ENCODE peak calls at places on chromosomes 12 and 14, in six cellular contexts. One of them, this sample, is unnamed.

GRCh38 chr12:55830601-55831406 is 1.4 kb upstream of the DNAJC14 start:
- DNase-seq in HepG2: peak; percentile 45
- DNase-seq in endothelial cell of umbilical vein: peak; percentile 76
- DNase-seq in K562: peak; percentile 81
- DNase-seq in A549: peak; percentile 40
- DNase-seq in GM12878: no peak
- DNase-seq in this sample: peak; percentile 68

GRCh38 chr12:128259556-128260070 is 7.4 kb upstream of the TMEM132C start:
- DNase-seq in K562: peak; percentile 50
- DNase-seq in HepG2: peak; percentile 24
- DNase-seq in GM12878: no peak
- DNase-seq in A549: no peak
- DNase-seq in endothelial cell of umbilical vein: peak; percentile 2
- DNase-seq in this sample: peak; percentile 53

GRCh38 chr12:131775904-131776889 is 52.0 kb upstream of the MMP17 start:
- DNase-seq in K562: no peak
- DNase-seq in endothelial cell of umbilical vein: no peak
- DNase-seq in A549: no peak
- DNase-seq in GM12878: peak; percentile 58
- DNase-seq in HepG2: no peak
- DNase-seq in this sample: no peak

GRCh38 chr14:61296707-61297502 is 15.8 kb upstream of the TMEM30B start:
- DNase-seq in A549: peak; percentile 35
- DNase-seq in endothelial cell of umbilical vein: peak; percentile 77
- DNase-seq in GM12878: peak; percentile 23
- DNase-seq in HepG2: peak; percentile 20
- DNase-seq in K562: no peak
- DNase-seq in this sample: peak; percentile 32

GRCh38 chr14:63295231-63295685 is 23.5 kb downstream of the GPHB5 start:
- DNase-seq in HepG2: no peak
- DNase-seq in A549: no peak
- DNase-seq in GM12878: no peak
- DNase-seq in endothelial cell of umbilical vein: peak; percentile 51
- DNase-seq in K562: no peak
- DNase-seq in this sample: no peak

GRCh38 chr12:54472494-54473262 is 724 bp downstream of the GTSF1 start:
- DNase-seq in endothelial cell of umbilical vein: no peak
- DNase-seq in A549: no peak
- DNase-seq in K562: peak; percentile 39
- DNase-seq in HepG2: no peak
- DNase-seq in GM12878: no peak
- DNase-seq in this sample: peak; percentile 67

GRCh38 chr12:111321317-111321716 is 47.6 kb downstream of the PHETA1 start:
- DNase-seq in A549: no peak
- DNase-seq in K562: no peak
- DNase-seq in endothelial cell of umbilical vein: no peak
- DNase-seq in GM12878: no peak
- DNase-seq in HepG2: no peak
- DNase-seq in this sample: no peak

GRCh38 chr14:49972199-49972671 is 79.4 kb downstream of the ARF6 start:
- DNase-seq in A549: no peak
- DNase-seq in GM12878: no peak
- DNase-seq in endothelial cell of umbilical vein: peak; percentile 90
- DNase-seq in HepG2: no peak
- DNase-seq in K562: no peak
- DNase-seq in this sample: peak; percentile 10

GRCh38 chr14:104425763-104426691 is 153.5 kb upstream of the C14orf180 start:
- DNase-seq in HepG2: no peak
- DNase-seq in GM12878: no peak
- DNase-seq in K562: no peak
- DNase-seq in endothelial cell of umbilical vein: no peak
- DNase-seq in A549: no peak
- DNase-seq in this sample: no peak

GRCh38 chr12:126493366-126494108 is 1428.3 kb downstream of the AACS start:
- DNase-seq in K562: no peak
- DNase-seq in endothelial cell of umbilical vein: no peak
- DNase-seq in A549: no peak
- DNase-seq in HepG2: no peak
- DNase-seq in GM12878: no peak
- DNase-seq in this sample: no peak

GRCh38 chr14:37969511-37969979 is 238.2 kb upstream of the SSTR1 start:
- DNase-seq in endothelial cell of umbilical vein: no peak
- DNase-seq in GM12878: no peak
- DNase-seq in HepG2: no peak
- DNase-seq in K562: no peak
- DNase-seq in A549: no peak
- DNase-seq in this sample: no peak

GRCh38 chr12:117897379-117898161 is 71.2 kb downstream of the KSR2 start:
- DNase-seq in endothelial cell of umbilical vein: no peak
- DNase-seq in GM12878: peak; percentile 57
- DNase-seq in A549: no peak
- DNase-seq in K562: no peak
- DNase-seq in HepG2: no peak
- DNase-seq in this sample: no peak

GRCh38 chr12:28777603-28778365 is 371.3 kb upstream of the FAR2 start:
- DNase-seq in endothelial cell of umbilical vein: no peak
- DNase-seq in A549: no peak
- DNase-seq in GM12878: no peak
- DNase-seq in K562: no peak
- DNase-seq in HepG2: no peak
- DNase-seq in this sample: no peak

GRCh38 chr14:68968051-68968450 is 11.1 kb downstream of the ACTN1 start:
- DNase-seq in A549: no peak
- DNase-seq in endothelial cell of umbilical vein: no peak
- DNase-seq in HepG2: no peak
- DNase-seq in K562: no peak
- DNase-seq in GM12878: no peak
- DNase-seq in this sample: no peak

GRCh38 chr14:64707661-64708060 is 3.4 kb downstream of the PLEKHG3 start:
- DNase-seq in A549: peak; percentile 75
- DNase-seq in GM12878: no peak
- DNase-seq in K562: no peak
- DNase-seq in endothelial cell of umbilical vein: no peak
- DNase-seq in HepG2: peak; percentile 81
- DNase-seq in this sample: peak; percentile 61

GRCh38 chr14:75144944-75145343 is 18.1 kb upstream of the NEK9 start:
- DNase-seq in A549: no peak
- DNase-seq in K562: no peak
- DNase-seq in GM12878: no peak
- DNase-seq in endothelial cell of umbilical vein: no peak
- DNase-seq in HepG2: no peak
- DNase-seq in this sample: peak; percentile 68

GRCh38 chr12:40903040-40903439 is 210.8 kb downstream of the CNTN1 start:
- DNase-seq in K562: no peak
- DNase-seq in HepG2: no peak
- DNase-seq in A549: no peak
- DNase-seq in GM12878: no peak
- DNase-seq in endothelial cell of umbilical vein: peak; percentile 30
- DNase-seq in this sample: no peak

GRCh38 chr12:28027328-28027727 is 54.8 kb upstream of the PTHLH start:
- DNase-seq in endothelial cell of umbilical vein: no peak
- DNase-seq in HepG2: no peak
- DNase-seq in A549: no peak
- DNase-seq in GM12878: no peak
- DNase-seq in K562: no peak
- DNase-seq in this sample: no peak

GRCh38 chr12:8012910-8013309 is 19.6 kb upstream of the FOXJ2 start:
- DNase-seq in A549: no peak
- DNase-seq in endothelial cell of umbilical vein: no peak
- DNase-seq in K562: no peak
- DNase-seq in GM12878: no peak
- DNase-seq in HepG2: no peak
- DNase-seq in this sample: no peak

GRCh38 chr14:49456589-49456988 is 129.6 kb downstream of the RPS29 start:
- DNase-seq in A549: no peak
- DNase-seq in K562: no peak
- DNase-seq in endothelial cell of umbilical vein: no peak
- DNase-seq in HepG2: no peak
- DNase-seq in GM12878: no peak
- DNase-seq in this sample: no peak

GRCh38 chr12:44053550-44054243 is 217.8 kb downstream of the TMEM117 start:
- DNase-seq in endothelial cell of umbilical vein: peak; percentile 8
- DNase-seq in A549: no peak
- DNase-seq in K562: no peak
- DNase-seq in HepG2: no peak
- DNase-seq in GM12878: no peak
- DNase-seq in this sample: no peak

GRCh38 chr12:22169281-22169824 is 123.3 kb downstream of the CMAS start:
- DNase-seq in HepG2: no peak
- DNase-seq in K562: no peak
- DNase-seq in GM12878: no peak
- DNase-seq in A549: no peak
- DNase-seq in endothelial cell of umbilical vein: no peak
- DNase-seq in this sample: no peak

GRCh38 chr12:39240573-39240972 is 202.3 kb downstream of the KIF21A start:
- DNase-seq in A549: no peak
- DNase-seq in HepG2: no peak
- DNase-seq in K562: no peak
- DNase-seq in GM12878: no peak
- DNase-seq in endothelial cell of umbilical vein: no peak
- DNase-seq in this sample: no peak

GRCh38 chr12:39239484-39240143 is 203.3 kb downstream of the KIF21A start:
- DNase-seq in HepG2: no peak
- DNase-seq in A549: no peak
- DNase-seq in endothelial cell of umbilical vein: no peak
- DNase-seq in K562: no peak
- DNase-seq in GM12878: no peak
- DNase-seq in this sample: no peak

GRCh38 chr12:39235990-39236767 is 206.7 kb downstream of the KIF21A start:
- DNase-seq in GM12878: no peak
- DNase-seq in A549: no peak
- DNase-seq in K562: no peak
- DNase-seq in HepG2: no peak
- DNase-seq in endothelial cell of umbilical vein: peak; percentile 10
- DNase-seq in this sample: peak; percentile 7

GRCh38 chr12:39240144-39240486 is 202.8 kb downstream of the KIF21A start:
- DNase-seq in GM12878: no peak
- DNase-seq in HepG2: no peak
- DNase-seq in K562: no peak
- DNase-seq in endothelial cell of umbilical vein: no peak
- DNase-seq in A549: no peak
- DNase-seq in this sample: no peak

DNA sequence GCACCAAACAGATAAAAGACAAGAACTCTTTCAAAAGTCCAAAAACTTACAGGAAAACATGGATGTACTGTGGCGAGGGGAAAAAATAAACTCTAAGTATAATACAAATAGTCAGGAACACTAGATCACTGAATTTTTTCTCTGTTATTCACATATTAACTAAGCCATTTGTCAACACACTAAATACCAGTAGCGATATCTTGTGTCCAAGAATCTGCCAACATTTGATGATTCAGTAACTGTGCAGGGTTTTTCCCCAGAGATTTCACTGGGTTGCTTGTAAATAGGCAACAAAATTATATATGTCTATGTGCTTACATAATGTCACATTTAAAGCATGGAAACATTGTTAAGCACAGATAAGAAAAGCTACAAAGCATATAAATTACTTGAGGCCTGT is 205.9 kb downstream of the KIF21A start:
- DNase-seq in GM12878: no peak
- DNase-seq in HepG2: no peak
- DNase-seq in endothelial cell of umbilical vein: peak; percentile 3
- DNase-seq in K562: no peak
- DNase-seq in A549: peak; percentile 24
- DNase-seq in this sample: no peak
- TF ChIP-seq MYC in GM12878: no peak
- TF ChIP-seq MYC in HepG2: no peak
- TF ChIP-seq MYC in endothelial cell of umbilical vein: no peak
- TF ChIP-seq MYC in K562: no peak
- TF ChIP-seq MYC in A549: no peak
- TF ChIP-seq MYC in this sample: no peak

DNA sequence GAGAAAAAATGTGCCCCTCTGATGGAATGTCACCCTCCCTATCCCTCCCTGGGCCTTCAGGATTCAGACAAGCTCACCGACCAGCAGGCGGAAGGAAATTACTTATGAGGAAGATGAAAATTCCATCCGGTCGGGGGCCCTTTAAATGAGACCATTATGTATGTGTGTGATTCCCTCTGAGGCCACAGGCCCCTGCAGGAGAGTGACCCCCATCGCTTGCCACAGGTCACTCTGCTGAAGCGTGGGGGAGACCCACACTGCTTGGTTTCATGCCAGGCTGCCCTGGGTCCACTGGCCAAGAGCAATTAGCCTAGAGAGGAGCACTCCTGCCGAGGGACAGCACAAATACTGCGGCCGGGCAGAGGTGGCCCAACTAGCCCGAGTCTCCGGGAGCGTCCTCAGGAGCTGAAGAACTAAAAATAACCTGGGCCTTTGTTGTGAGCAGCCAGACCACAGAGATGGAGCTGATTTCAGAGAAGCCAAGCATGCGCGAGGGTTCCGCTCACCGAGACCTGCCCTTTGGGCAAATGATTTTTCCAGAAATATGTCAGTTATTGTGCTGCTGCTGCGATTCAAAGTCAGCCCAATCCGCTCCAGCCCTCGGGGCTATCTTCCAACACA is 276.4 kb downstream of the DPF3 start:
- DNase-seq in A549: no peak
- DNase-seq in K562: no peak
- DNase-seq in HepG2: no peak
- DNase-seq in GM12878: no peak
- DNase-seq in endothelial cell of umbilical vein: peak; percentile 48
- DNase-seq in this sample: no peak
- TF ChIP-seq MAX in A549: no peak
- TF ChIP-seq MAX in K562: no peak
- TF ChIP-seq MAX in HepG2: no peak
- TF ChIP-seq MAX in GM12878: no peak
- TF ChIP-seq MAX in endothelial cell of umbilical vein: no peak
- TF ChIP-seq MAX in this sample: no peak

GRCh38 chr12:32455607-32456063 is 56.3 kb downstream of the FGD4 start:
- DNase-seq in K562: peak; percentile 31
- DNase-seq in HepG2: peak; percentile 55
- DNase-seq in GM12878: no peak
- DNase-seq in A549: peak; percentile 66
- DNase-seq in endothelial cell of umbilical vein: peak; percentile 91
- DNase-seq in this sample: peak; percentile 81
- TF ChIP-seq CTCF in K562: peak; percentile 51
- TF ChIP-seq CTCF in HepG2: peak; percentile 73
- TF ChIP-seq CTCF in GM12878: peak; percentile 49
- TF ChIP-seq CTCF in A549: peak; percentile 89
- TF ChIP-seq CTCF in endothelial cell of umbilical vein: peak; percentile 44
- TF ChIP-seq CTCF in this sample: peak; percentile 26

GRCh38 chr14:93008381-93008780 is 85.4 kb downstream of the CHGA start:
- DNase-seq in K562: peak; percentile 21
- DNase-seq in GM12878: no peak
- DNase-seq in A549: no peak
- DNase-seq in HepG2: no peak
- DNase-seq in endothelial cell of umbilical vein: peak; percentile 44
- DNase-seq in this sample: no peak

GRCh38 chr14:93005135-93005813 is 82.3 kb downstream of the CHGA start:
- DNase-seq in GM12878: no peak
- DNase-seq in A549: no peak
- DNase-seq in HepG2: no peak
- DNase-seq in endothelial cell of umbilical vein: no peak
- DNase-seq in K562: no peak
- DNase-seq in this sample: no peak

GRCh38 chr14:93005838-93006237 is 82.9 kb downstream of the CHGA start:
- DNase-seq in GM12878: no peak
- DNase-seq in HepG2: no peak
- DNase-seq in A549: no peak
- DNase-seq in endothelial cell of umbilical vein: no peak
- DNase-seq in K562: no peak
- DNase-seq in this sample: no peak

GRCh38 chr14:93006484-93007128 is 83.7 kb downstream of the CHGA start:
- DNase-seq in GM12878: no peak
- DNase-seq in HepG2: no peak
- DNase-seq in K562: no peak
- DNase-seq in endothelial cell of umbilical vein: no peak
- DNase-seq in A549: no peak
- DNase-seq in this sample: peak; percentile 67

GRCh38 chr14:93007225-93007997 is 84.5 kb downstream of the CHGA start:
- DNase-seq in HepG2: no peak
- DNase-seq in A549: peak; percentile 28
- DNase-seq in endothelial cell of umbilical vein: no peak
- DNase-seq in GM12878: peak; percentile 23
- DNase-seq in K562: no peak
- DNase-seq in this sample: peak; percentile 37
- TF ChIP-seq MYC in HepG2: no peak
- TF ChIP-seq MYC in A549: no peak
- TF ChIP-seq MYC in endothelial cell of umbilical vein: no peak
- TF ChIP-seq MYC in GM12878: no peak
- TF ChIP-seq MYC in K562: no peak
- TF ChIP-seq MYC in this sample: no peak

This sample was measured in NB4.